ENCODE peak calls at places on chromosomes 3 and 15, in four cellular contexts. Z is NB4, B is uterus, H is A549. K is an unnamed sample.

GRCh38 chr3:161388860-161389259 is 17.5 kb upstream of the SPTSSB start:
- DNase-seq in H (no peak), Z (peak), B (no peak), K (no peak)

GRCh38 chr3:70919091-70919490 is 606.7 kb upstream of the MDFIC2 start:
- DNase-seq in Z (no peak), H (no peak), B (no peak), K (no peak)

GRCh38 chr3:123453675-123454074 is 4.8 kb upstream of the ADCY5 start:
- DNase-seq in H (no peak), Z (no peak), B (no peak), K (no peak)

GRCh38 chr15:91224750-91225380 is 124.8 kb downstream of the SV2B start:
- DNase-seq in B (no peak), H (peak), Z (peak), K (no peak)

GRCh38 chr3:193980326-193980725 is 155.6 kb upstream of the HES1 start:
- DNase-seq in H (no peak), Z (no peak), B (no peak), K (no peak)

GRCh38 chr3:113532698-113533533 is 561 bp downstream of the SIDT1 start:
- DNase-seq in Z (peak), B (no peak), H (peak), K (peak)

GRCh38 chr3:129226374-129226773 is 23.0 kb upstream of the COPG1 start:
- DNase-seq in H (peak), Z (no peak), B (peak), K (peak)

GRCh38 chr15:96146711-96147110 is 183.8 kb upstream of the NR2F2 start:
- DNase-seq in Z (no peak), H (no peak), B (no peak), K (no peak)

GRCh38 chr3:122513386-122514122 is 1.2 kb downstream of the KPNA1 start:
- DNase-seq in Z (no peak), B (no peak), H (no peak), K (no peak)

GRCh38 chr3:143895805-143896204 is 47.5 kb upstream of the SLC9A9 start:
- DNase-seq in Z (no peak), H (no peak), B (no peak), K (no peak)

GRCh38 chr15:71049706-71050422 is 65.4 kb upstream of the THSD4 start:
- DNase-seq in H (no peak), B (no peak), Z (no peak), K (no peak)

GRCh38 chr3:134432236-134432635 is 53.5 kb downstream of the ANAPC13 start:
- DNase-seq in Z (no peak), B (no peak), H (no peak), K (no peak)

GRCh38 chr3:194306109-194306686 is 44.9 kb downstream of the CPN2 start:
- DNase-seq in B (no peak), Z (peak), H (no peak), K (no peak)

GRCh38 chr15:70538278-70538677 is 225.1 kb downstream of the UACA start:
- DNase-seq in H (no peak), B (no peak), Z (no peak), K (no peak)

GRCh38 chr15:66954601-66955000 is 110.8 kb upstream of the SMAD3 start:
- DNase-seq in Z (no peak), B (no peak), H (no peak), K (no peak)

GRCh38 chr15:91515188-91515754 is 338.2 kb upstream of the SLCO3A1 start:
- DNase-seq in Z (peak), H (peak), B (no peak), K (no peak)

GRCh38 chr3:99400352-99400751 is 238.0 kb upstream of the COL8A1 start:
- DNase-seq in B (no peak), H (no peak), Z (no peak), K (no peak)

GRCh38 chr3:21216598-21216997 is 534.4 kb downstream of the ZNF385D start:
- DNase-seq in Z (peak), H (peak), B (no peak), K (no peak)

GRCh38 chr3:14147617-14148016 is 22.8 kb downstream of the TMEM43 start:
- DNase-seq in H (no peak), Z (no peak), B (no peak), K (no peak)

GRCh38 chr15:69595009-69595825 is 142.6 kb downstream of the RPLP1 start:
- DNase-seq in B (no peak), H (peak), Z (peak), K (no peak)

GRCh38 chr15:63473999-63474809 is 30.2 kb upstream of the USP3 start:
- DNase-seq in B (no peak), H (peak), Z (no peak), K (peak)

GRCh38 chr15:27639595-27639994 is 459.5 kb downstream of the OCA2 start:
- DNase-seq in H (no peak), B (no peak), Z (no peak), K (no peak)

GRCh38 chr3:73148653-73149052 is 87.2 kb downstream of the EBLN2 start:
- DNase-seq in B (no peak), H (peak), Z (no peak), K (no peak)

GRCh38 chr3:145952541-145952940 is 208.4 kb downstream of the PLOD2 start:
- DNase-seq in H (no peak), B (no peak), Z (no peak), K (no peak)

GRCh38 chr3:5197470-5198312 is 10.2 kb downstream of the EDEM1 start:
- DNase-seq in Z (peak), B (no peak), H (no peak), K (no peak)

GRCh38 chr3:185732782-185733181 is 92.1 kb downstream of the IGF2BP2 start:
- DNase-seq in Z (no peak), B (no peak), H (no peak), K (no peak)

GRCh38 chr3:42213417-42213816 is 52.6 kb downstream of the CCK start:
- DNase-seq in H (no peak), B (no peak), Z (no peak), K (no peak)

GRCh38 chr15:95068847-95069518 is 837.6 kb downstream of the MCTP2 start:
- DNase-seq in B (no peak), Z (no peak), H (no peak), K (no peak)

GRCh38 chr3:99896482-99896881 is 78.8 kb downstream of the CMSS1 start:
- DNase-seq in H (no peak), B (no peak), Z (no peak), K (no peak)

GRCh38 chr15:75452968-75453702 is 1.6 kb upstream of the SIN3A start:
- DNase-seq in H (peak), Z (peak), B (peak), K (peak)

GRCh38 chr3:176120507-176120906 is 1076.8 kb downstream of the TBL1XR1 start:
- DNase-seq in Z (no peak), H (no peak), B (no peak), K (no peak)

GRCh38 chr15:101452572-101452971 is 36.9 kb downstream of the PCSK6 start:
- DNase-seq in Z (no peak), H (no peak), B (no peak), K (peak)

GRCh38 chr15:39704684-39705083 is 78.0 kb downstream of the FSIP1 start:
- DNase-seq in Z (no peak), B (no peak), H (peak), K (no peak)

GRCh38 chr15:98760112-98760826 is 111.9 kb downstream of the IGF1R start:
- DNase-seq in H (no peak), B (no peak), Z (no peak), K (no peak)

GRCh38 chr3:140603766-140604165 is 74.1 kb upstream of the TRIM42 start:
- DNase-seq in Z (no peak), H (no peak), B (no peak), K (no peak)

GRCh38 chr15:64013179-64014043 is 32.9 kb downstream of the DAPK2 start:
- DNase-seq in B (no peak), H (no peak), Z (no peak), K (no peak)

DNA sequence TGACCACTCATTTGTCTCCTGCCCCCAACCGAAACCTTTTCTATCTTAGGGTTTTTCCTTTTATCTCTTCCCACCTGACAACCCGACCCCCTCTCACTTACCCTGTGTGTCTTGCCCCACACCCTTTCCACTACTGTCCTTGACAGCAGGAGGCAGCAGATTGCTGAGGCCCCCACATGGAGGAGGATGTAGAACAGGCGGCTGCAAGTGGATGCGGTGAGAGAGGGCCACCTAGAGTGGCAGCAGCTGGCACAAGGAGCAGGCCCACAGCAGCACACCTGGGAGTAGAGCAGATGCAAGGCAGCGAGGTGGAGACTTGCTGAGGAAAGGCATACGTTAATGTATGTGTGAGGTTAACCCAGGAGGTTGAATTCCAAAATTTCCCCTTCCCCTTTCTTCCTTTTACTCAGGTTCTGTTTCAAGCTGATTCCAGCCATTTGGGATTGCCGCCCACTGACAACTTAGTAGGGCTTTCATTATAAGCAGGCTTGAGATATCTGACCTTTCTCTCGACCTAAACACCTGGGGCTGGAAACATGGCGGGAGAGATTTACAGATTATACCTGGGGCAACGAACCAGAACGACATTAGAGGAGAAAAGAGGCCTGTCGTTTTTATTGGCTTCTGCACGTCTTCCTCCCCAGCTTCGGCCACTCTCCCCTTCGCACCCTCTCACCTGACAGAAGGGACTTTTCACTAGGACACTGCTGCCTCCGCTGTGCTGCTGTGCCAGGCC is 643 bp downstream of the SERINC4 start:
- DNase-seq in Z (no peak), H (no peak), B (no peak), K (no peak)
- TF ChIP-seq POLR2A in Z (no peak), H (no peak), B (no peak), K (no peak)

DNA sequence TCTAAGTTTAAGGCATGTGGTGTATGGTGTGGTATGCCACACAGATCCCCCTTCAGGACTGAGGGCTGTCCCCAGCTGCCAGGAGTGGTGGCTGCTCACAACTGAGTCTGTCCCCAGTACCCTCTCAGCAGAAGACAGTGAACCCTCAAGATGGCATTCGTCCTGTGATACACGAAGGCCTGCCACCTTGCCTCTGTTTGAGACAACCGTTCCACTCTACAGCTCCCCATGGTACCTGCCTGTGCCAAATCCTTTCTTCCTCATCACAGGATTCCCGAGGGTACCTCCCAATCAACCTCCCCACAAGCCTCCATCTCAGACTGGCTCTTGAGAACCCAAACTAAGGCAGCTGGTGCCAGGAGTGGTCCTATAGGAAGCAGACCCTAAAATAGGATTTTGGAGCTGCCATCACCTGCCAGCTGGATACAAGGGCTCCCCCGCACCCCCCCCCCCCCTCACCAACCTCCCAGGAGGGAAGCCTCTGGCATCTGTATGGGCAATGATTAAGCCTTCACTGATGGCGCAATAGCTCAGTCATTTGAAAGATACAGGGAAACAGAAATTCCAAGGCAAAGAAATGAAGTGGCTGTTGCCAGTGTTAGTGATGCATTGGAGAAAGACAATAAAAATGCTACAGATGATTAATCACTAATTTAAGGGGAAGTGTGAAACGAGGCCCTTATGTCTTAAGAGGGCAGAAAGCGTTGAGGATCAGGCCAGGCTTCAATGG is 230.0 kb upstream of the LYSMD4 start:
- DNase-seq in H (no peak), Z (no peak), B (peak), K (no peak)
- TF ChIP-seq POLR2A in H (no peak), Z (no peak), B (no peak), K (no peak)

GRCh38 chr3:105800320-105800719 is 68.5 kb downstream of the CBLB start:
- DNase-seq in H (peak), B (no peak), Z (no peak), K (no peak)
- TF ChIP-seq POLR2A in H (no peak), B (no peak), Z (no peak), K (no peak)

GRCh38 chr3:149970716-149971402 is at the start of gene PFN2:
- DNase-seq in H (peak), Z (peak), B (peak), K (peak)
- TF ChIP-seq POLR2A in H (peak), Z (no peak), B (peak), K (no peak)

K was measured in right lobe of liver.